ENCODE peak calls at places on chromosome 7, in nine cellular contexts. X, R, W, F, Q, V, J, T and G are unnamed samples.

GRCh38 chr7:114922151-114922651 is 307 bp downstream of the MDFIC start:
- DNase-seq in Q (peak; percentile 29), V (peak; percentile 42), F (peak; percentile 74), X (peak; percentile 64), R (peak; percentile 54), W (peak; percentile 46), J (peak; percentile 26), T (peak; percentile 66), G (peak; percentile 85)

GRCh38 chr7:44757311-44757710 is 8.7 kb downstream of the ZMIZ2 start:
- DNase-seq in W (no peak), F (no peak), Q (no peak), T (no peak), J (no peak), V (no peak), X (no peak), R (peak; percentile 33), G (no peak)

GRCh38 chr7:118288098-118288497 is 63.6 kb downstream of the ANKRD7 start:
- DNase-seq in V (no peak), X (no peak), T (no peak), J (no peak), F (no peak), Q (no peak), R (no peak), W (no peak), G (no peak)

GRCh38 chr7:140170375-140170774 is 6.4 kb downstream of the KDM7A start:
- DNase-seq in F (no peak), X (no peak), W (no peak), R (no peak), Q (no peak), T (no peak), V (no peak), J (no peak), G (no peak)

GRCh38 chr7:69770613-69771012 is 172.3 kb downstream of the AUTS2 start:
- DNase-seq in W (no peak), T (no peak), Q (no peak), F (no peak), V (no peak), X (no peak), J (no peak), R (no peak), G (no peak)

GRCh38 chr7:97771576-97771975 is 39.7 kb downstream of the TAC1 start:
- DNase-seq in J (no peak), W (peak; percentile 13), T (no peak), R (no peak), V (no peak), X (no peak), F (no peak), Q (no peak), G (no peak)

GRCh38 chr7:138257459-138258193 is 181.4 kb downstream of the AKR1D1 start:
- DNase-seq in X (no peak), J (peak; percentile 20), R (peak; percentile 43), V (peak; percentile 49), T (peak; percentile 99), F (peak; percentile 95), Q (no peak), W (no peak), G (peak; percentile 15)

GRCh38 chr7:142804715-142805114 is 33.9 kb downstream of the PRSS2 start:
- DNase-seq in R (no peak), V (peak; percentile 27), Q (no peak), X (no peak), J (no peak), T (no peak), F (no peak), W (no peak), G (no peak)

GRCh38 chr7:37915438-37915837 is 1.2 kb downstream of the SFRP4 start:
- DNase-seq in J (no peak), Q (no peak), R (no peak), W (peak; percentile 10), T (no peak), X (no peak), F (no peak), V (no peak), G (no peak)

GRCh38 chr7:149764481-149765398 is 8.6 kb downstream of the ZNF467 start:
- DNase-seq in W (no peak), Q (no peak), J (no peak), X (no peak), V (no peak), T (no peak), F (peak; percentile 66), R (no peak), G (no peak)
- TF ChIP-seq CTCF in W (peak; percentile 9), Q (peak; percentile 19), J (peak; percentile 30), X (no peak), V (no peak), T (no peak), F (no peak), R (no peak), G (peak; percentile 21)

DNA sequence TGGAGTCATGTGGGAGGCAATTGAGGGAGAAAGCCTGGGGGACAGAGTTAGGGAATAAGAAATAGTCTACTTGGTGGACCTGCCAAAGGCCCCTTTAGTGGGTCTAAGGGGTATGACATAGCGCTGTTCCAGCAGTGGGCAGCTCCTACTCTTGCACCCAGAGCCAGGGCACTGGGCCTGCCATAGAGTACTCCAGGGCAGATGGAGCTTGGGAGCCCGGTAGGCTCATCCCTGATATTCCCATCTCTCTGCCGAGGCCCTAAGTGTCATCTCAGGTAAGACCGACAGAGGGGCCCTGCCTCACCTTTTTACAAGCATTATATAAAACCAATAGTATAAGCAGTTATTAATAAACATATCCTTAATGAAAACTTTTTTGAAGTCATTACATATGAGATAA is 9.6 kb downstream of the SAMD9L start:
- DNase-seq in F (no peak), X (no peak), V (no peak), T (no peak), Q (no peak), J (no peak), W (no peak), R (no peak), G (no peak)
- TF ChIP-seq CTCF in F (no peak), X (no peak), V (no peak), T (no peak), Q (no peak), J (no peak), W (no peak), R (no peak), G (no peak)

GRCh38 chr7:100271716-100272537 is 35.6 kb upstream of the SPDYE3 start:
- DNase-seq in T (peak; percentile 97), V (peak; percentile 99), F (peak; percentile 97), Q (peak; percentile 96), J (peak; percentile 84), X (peak; percentile 93), R (peak; percentile 95), W (peak; percentile 98), G (peak; percentile 99)
- TF ChIP-seq CTCF in T (peak; percentile 15), V (no peak), F (peak; percentile 28), Q (no peak), J (peak; percentile 45), X (peak; percentile 35), R (peak; percentile 10), W (peak; percentile 34), G (peak; percentile 36)

GRCh38 chr7:46943996-46944395 is 637.9 kb downstream of the TNS3 start:
- DNase-seq in Q (no peak), X (no peak), R (no peak), J (no peak), T (no peak), W (no peak), F (no peak), V (no peak), G (no peak)
- TF ChIP-seq CTCF in Q (no peak), X (no peak), R (no peak), J (no peak), T (no peak), W (no peak), F (no peak), V (no peak), G (no peak)